ENCODE peak calls at places on chromosomes 5 and 9, in eight cellular contexts. One of them, this sample, is unnamed.

GRCh38 chr9:88005146-88005750 is 30.9 kb upstream of the CDK20 start:
- DNase-seq in NCI-H1417: no peak
- DNase-seq in NCI-H345: no peak
- DNase-seq in left ventricle myocardium superior: no peak
- DNase-seq in T-helper 9 cell: no peak
- DNase-seq in neural progenitor cell: no peak
- DNase-seq in heart right ventricle: no peak
- DNase-seq in NCI-H2081: no peak
- DNase-seq in this sample: no peak

GRCh38 chr5:171989276-171989675 is 17.2 kb downstream of the FBXW11 start:
- DNase-seq in neural progenitor cell: no peak
- DNase-seq in NCI-H345: no peak
- DNase-seq in heart right ventricle: no peak
- DNase-seq in NCI-H1417: peak; percentile 1
- DNase-seq in T-helper 9 cell: no peak
- DNase-seq in NCI-H2081: no peak
- DNase-seq in left ventricle myocardium superior: no peak
- DNase-seq in this sample: no peak

GRCh38 chr5:124661317-124662141 is 84.9 kb downstream of the ZNF608 start:
- DNase-seq in NCI-H2081: peak; percentile 33
- DNase-seq in T-helper 9 cell: no peak
- DNase-seq in heart right ventricle: no peak
- DNase-seq in NCI-H1417: peak; percentile 72
- DNase-seq in neural progenitor cell: peak; percentile 88
- DNase-seq in NCI-H345: peak; percentile 84
- DNase-seq in left ventricle myocardium superior: no peak
- DNase-seq in this sample: no peak

GRCh38 chr9:113042884-113043657 is 13.5 kb downstream of the ZFP37 start:
- DNase-seq in T-helper 9 cell: no peak
- DNase-seq in NCI-H345: no peak
- DNase-seq in neural progenitor cell: no peak
- DNase-seq in left ventricle myocardium superior: no peak
- DNase-seq in NCI-H1417: peak; percentile 38
- DNase-seq in NCI-H2081: no peak
- DNase-seq in heart right ventricle: no peak
- DNase-seq in this sample: no peak

GRCh38 chr9:122190597-122191381 is 31.1 kb downstream of the MORN5 start:
- DNase-seq in heart right ventricle: no peak
- DNase-seq in NCI-H2081: no peak
- DNase-seq in NCI-H345: no peak
- DNase-seq in NCI-H1417: peak; percentile 37
- DNase-seq in neural progenitor cell: no peak
- DNase-seq in T-helper 9 cell: no peak
- DNase-seq in left ventricle myocardium superior: no peak
- DNase-seq in this sample: no peak

GRCh38 chr9:115237383-115238087 is 119.6 kb upstream of the TNC start:
- DNase-seq in neural progenitor cell: no peak
- DNase-seq in T-helper 9 cell: no peak
- DNase-seq in NCI-H345: no peak
- DNase-seq in heart right ventricle: no peak
- DNase-seq in NCI-H2081: no peak
- DNase-seq in left ventricle myocardium superior: peak; percentile 50
- DNase-seq in NCI-H1417: no peak
- DNase-seq in this sample: no peak

GRCh38 chr5:38347040-38347763 is 88.8 kb downstream of the EGFLAM start:
- DNase-seq in heart right ventricle: no peak
- DNase-seq in NCI-H1417: no peak
- DNase-seq in NCI-H2081: no peak
- DNase-seq in neural progenitor cell: no peak
- DNase-seq in left ventricle myocardium superior: no peak
- DNase-seq in NCI-H345: no peak
- DNase-seq in T-helper 9 cell: no peak
- DNase-seq in this sample: no peak

GRCh38 chr5:148928141-148928540 is 101.7 kb downstream of the ADRB2 start:
- DNase-seq in NCI-H1417: no peak
- DNase-seq in T-helper 9 cell: no peak
- DNase-seq in heart right ventricle: no peak
- DNase-seq in NCI-H345: no peak
- DNase-seq in left ventricle myocardium superior: no peak
- DNase-seq in neural progenitor cell: no peak
- DNase-seq in NCI-H2081: no peak
- DNase-seq in this sample: no peak

GRCh38 chr5:39968371-39968770 is 543.6 kb upstream of the DAB2 start:
- DNase-seq in heart right ventricle: no peak
- DNase-seq in NCI-H1417: no peak
- DNase-seq in NCI-H345: no peak
- DNase-seq in NCI-H2081: no peak
- DNase-seq in left ventricle myocardium superior: no peak
- DNase-seq in neural progenitor cell: no peak
- DNase-seq in T-helper 9 cell: no peak
- DNase-seq in this sample: no peak

GRCh38 chr5:84301535-84301934 is 83.1 kb downstream of the EDIL3 start:
- DNase-seq in left ventricle myocardium superior: no peak
- DNase-seq in NCI-H1417: no peak
- DNase-seq in NCI-H2081: no peak
- DNase-seq in T-helper 9 cell: no peak
- DNase-seq in neural progenitor cell: no peak
- DNase-seq in NCI-H345: no peak
- DNase-seq in heart right ventricle: no peak
- DNase-seq in this sample: no peak

GRCh38 chr9:135254176-135255032 is 166.9 kb downstream of the OLFM1 start:
- DNase-seq in left ventricle myocardium superior: peak; percentile 17
- DNase-seq in NCI-H1417: no peak
- DNase-seq in T-helper 9 cell: no peak
- DNase-seq in heart right ventricle: no peak
- DNase-seq in NCI-H345: no peak
- DNase-seq in NCI-H2081: no peak
- DNase-seq in neural progenitor cell: no peak
- DNase-seq in this sample: no peak

GRCh38 chr5:95533106-95533505 is 21.7 kb downstream of the SKIC3 start:
- DNase-seq in heart right ventricle: no peak
- DNase-seq in NCI-H1417: no peak
- DNase-seq in neural progenitor cell: no peak
- DNase-seq in NCI-H2081: no peak
- DNase-seq in left ventricle myocardium superior: no peak
- DNase-seq in NCI-H345: no peak
- DNase-seq in T-helper 9 cell: no peak
- DNase-seq in this sample: no peak

GRCh38 chr9:133371261-133371711 is 4.6 kb downstream of the SURF4 start:
- DNase-seq in NCI-H345: no peak
- DNase-seq in T-helper 9 cell: peak; percentile 60
- DNase-seq in neural progenitor cell: no peak
- DNase-seq in NCI-H2081: no peak
- DNase-seq in NCI-H1417: no peak
- DNase-seq in left ventricle myocardium superior: no peak
- DNase-seq in heart right ventricle: no peak
- DNase-seq in this sample: peak; percentile 48

This sample was measured in stimulated activated naive CD4-positive, alpha-beta T cell.